ENCODE peak calls at places on chromosomes 6 and 20, in five cellular contexts. R, C, B, V and N are unnamed samples. For H3K4me1, the result is how much of the 10 kb centered on the place peaks cover.

GRCh38 chr6:134063121-134063965 is 10.9 kb upstream of the SLC2A12 start:
- DNase-seq in C (peak), B (no peak), R (no peak), V (no peak), N (no peak)

GRCh38 chr6:10413850-10414765 is 766 bp downstream of the TFAP2A start:
- DNase-seq in B (no peak), V (no peak), C (peak), R (no peak), N (no peak)

GRCh38 chr20:235891-236290 is 8.8 kb downstream of the DEFB129 start:
- DNase-seq in R (no peak), C (no peak), V (no peak), B (no peak), N (no peak)

GRCh38 chr20:52552181-52552872 is 360.7 kb upstream of the ZFP64 start:
- DNase-seq in C (no peak), R (no peak), B (no peak), V (no peak), N (no peak)

GRCh38 chr20:5393218-5393870 is 76.6 kb upstream of the PROKR2 start:
- DNase-seq in C (peak), R (no peak), B (no peak), V (no peak), N (no peak)

GRCh38 chr6:11645016-11645415 is 107.5 kb downstream of the TMEM170B start:
- DNase-seq in R (no peak), C (no peak), V (no peak), B (no peak), N (no peak)

GRCh38 chr6:16383607-16384206 is 145.3 kb downstream of the GMPR start:
- DNase-seq in R (no peak), V (no peak), C (no peak), B (no peak), N (no peak)

GRCh38 chr6:18551228-18551627 is 164.1 kb downstream of the RNF144B start:
- DNase-seq in V (no peak), B (no peak), R (no peak), C (no peak), N (no peak)

GRCh38 chr6:3561745-3562144 is 104.9 kb upstream of the SLC22A23 start:
- DNase-seq in R (no peak), B (no peak), V (no peak), C (peak), N (no peak)

DNA sequence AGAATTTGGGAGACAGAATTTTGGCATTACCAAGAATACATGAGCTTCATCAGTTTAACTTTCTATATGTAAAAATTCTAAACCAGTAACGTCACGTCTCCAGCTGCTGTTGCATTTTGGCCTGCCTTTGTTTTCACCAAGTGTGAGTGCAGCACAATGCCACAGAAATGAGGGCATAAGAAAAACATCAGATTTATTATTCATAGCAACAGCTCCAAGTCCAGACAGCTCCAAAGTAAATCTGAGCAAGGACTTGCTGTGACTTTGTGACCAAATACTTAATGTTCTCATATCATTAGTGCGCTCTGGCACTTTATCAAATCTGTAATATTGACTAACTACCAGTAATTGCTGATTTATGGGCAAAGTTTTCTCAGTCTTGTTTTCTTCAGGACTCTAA is 11.0 kb upstream of the FBXL4 start:
- DNase-seq in C (no peak), R (no peak), B (no peak), V (no peak), N (no peak)
- H3K27ac ChIP-seq in C (no peak), R (peak), B (no peak), V (no peak), N (peak)

GRCh38 chr20:24534282-24534681 is 64.9 kb downstream of the SYNDIG1 start:
- DNase-seq in C (no peak), B (no peak), R (no peak), V (no peak), N (no peak)
- H3K4me1 ChIP-seq in C (under half), B (under half), R (under half), V (under half), N (under half)

DNA sequence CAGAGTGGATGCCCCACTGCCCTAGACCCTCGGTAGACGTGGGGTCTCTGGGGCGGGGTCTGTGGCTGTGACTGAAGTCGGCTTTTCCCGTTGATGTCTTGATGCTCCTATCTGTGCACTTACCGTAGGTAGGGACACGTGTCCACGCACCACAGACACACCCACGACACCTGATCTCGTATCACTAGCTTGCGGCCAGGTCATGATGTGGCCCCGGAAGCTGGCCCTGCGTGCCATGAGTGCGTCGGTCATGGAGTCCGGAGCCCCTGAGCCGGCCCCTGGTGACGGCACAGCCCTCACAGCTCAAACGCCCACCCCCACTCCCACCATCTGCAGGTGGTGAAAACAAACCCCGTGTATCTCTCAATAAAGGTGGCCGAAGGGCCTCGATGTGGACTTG is 33.9 kb upstream of the MRGBP start:
- DNase-seq in R (no peak), C (no peak), V (no peak), B (no peak), N (no peak)
- H3K27ac ChIP-seq in R (no peak), C (no peak), V (no peak), B (no peak), N (no peak)

GRCh38 chr6:108876929-108877775 is 28.9 kb downstream of the ARMC2 start:
- DNase-seq in R (peak), C (no peak), V (no peak), B (no peak), N (peak)
- H3K4me1 ChIP-seq in R (under half), C (under half), V (under half), B (under half), N (under half)

GRCh38 chr6:159572344-159573120 is 120.5 kb downstream of the SOD2 start:
- DNase-seq in B (no peak), R (no peak), V (no peak), C (no peak), N (no peak)
- H3K27ac ChIP-seq in B (no peak), R (peak), V (no peak), C (no peak), N (peak)

GRCh38 chr20:47314647-47315338 is 41.7 kb downstream of the ZMYND8 start:
- DNase-seq in C (no peak), B (no peak), V (no peak), R (no peak), N (no peak)
- H3K4me1 ChIP-seq in C (under half), B (half or more), V (under half), R (under half), N (half or more)